ENCODE peak calls at places on chromosomes 1 and 21, in eight cellular contexts. B, V, M, X, P, Y, O and R are unnamed samples.

GRCh38 chr1:118294817-118295486 is 109.9 kb upstream of the SPAG17 start:
- DNase-seq in X (no peak), P (peak; percentile 23), V (no peak), O (peak; percentile 58), Y (peak; percentile 53), B (no peak), M (no peak), R (no peak)

GRCh38 chr1:53583903-53584210 is 124.7 kb downstream of the DMRTB1 start:
- DNase-seq in M (no peak), Y (no peak), V (no peak), P (no peak), B (no peak), X (no peak), O (no peak), R (no peak)

GRCh38 chr1:160375788-160376524 is 9.1 kb downstream of the NHLH1 start:
- DNase-seq in X (no peak), M (no peak), B (no peak), V (no peak), O (no peak), Y (no peak), P (peak; percentile 47), R (no peak)

GRCh38 chr1:160993544-160993943 is 27.4 kb downstream of the F11R start:
- DNase-seq in V (peak; percentile 44), X (no peak), O (no peak), P (peak; percentile 59), B (no peak), Y (no peak), M (no peak), R (no peak)

GRCh38 chr1:156214024-156214748 is 1.4 kb downstream of the PMF1 start:
- DNase-seq in Y (no peak), X (no peak), V (peak; percentile 89), M (no peak), P (peak; percentile 89), O (no peak), B (peak; percentile 83), R (no peak)

GRCh38 chr1:145981299-145981600 is 15.1 kb downstream of the TXNIP start:
- DNase-seq in Y (peak; percentile 47), M (no peak), X (no peak), O (no peak), V (no peak), P (no peak), B (no peak), R (no peak)

GRCh38 chr1:105686874-105687690 is 1369.4 kb upstream of the PRMT6 start:
- DNase-seq in M (no peak), B (no peak), P (no peak), X (no peak), Y (peak; percentile 28), O (no peak), V (no peak), R (no peak)

GRCh38 chr1:160645386-160646063 is 1.3 kb downstream of the SLAMF1 start:
- DNase-seq in X (no peak), M (no peak), O (no peak), P (no peak), V (no peak), B (no peak), Y (no peak), R (no peak)

GRCh38 chr1:4046836-4047461 is 146.9 kb upstream of the C1orf174 start:
- DNase-seq in P (no peak), B (no peak), V (no peak), M (no peak), Y (no peak), X (no peak), O (no peak), R (no peak)

GRCh38 chr21:44263221-44263671 is 1.5 kb upstream of the DNMT3L start:
- DNase-seq in Y (peak; percentile 53), V (no peak), O (no peak), X (no peak), M (no peak), P (no peak), B (no peak), R (no peak)

GRCh38 chr1:62954758-62955157 is 170.8 kb downstream of the ATG4C start:
- DNase-seq in V (no peak), Y (no peak), X (no peak), P (no peak), M (no peak), B (no peak), O (no peak), R (no peak)

GRCh38 chr1:3002349-3003038 is 18.8 kb upstream of the ACTRT2 start:
- DNase-seq in V (no peak), B (no peak), X (no peak), P (no peak), M (no peak), O (no peak), Y (peak; percentile 41), R (no peak)

GRCh38 chr1:116191294-116191693 is 80.1 kb downstream of the MAB21L3 start:
- DNase-seq in Y (no peak), M (no peak), B (no peak), P (no peak), V (no peak), X (no peak), O (no peak), R (no peak)

GRCh38 chr1:236734141-236734765 is 48.0 kb downstream of the ACTN2 start:
- DNase-seq in B (peak; percentile 56), X (no peak), Y (no peak), V (peak; percentile 45), M (no peak), P (peak; percentile 9), O (no peak), R (no peak)

GRCh38 chr1:174352117-174352516 is 95.6 kb upstream of the GPR52 start:
- DNase-seq in V (peak; percentile 53), Y (no peak), O (no peak), P (peak; percentile 49), M (no peak), X (no peak), B (peak; percentile 61), R (no peak)

GRCh38 chr1:236000781-236001180 is 64.1 kb downstream of the NID1 start:
- DNase-seq in P (no peak), O (no peak), V (no peak), B (no peak), X (no peak), M (no peak), Y (no peak), R (no peak)

GRCh38 chr21:42107881-42108553 is 36.9 kb downstream of the UMODL1 start:
- DNase-seq in P (peak; percentile 48), X (no peak), B (peak; percentile 33), M (peak; percentile 80), Y (peak; percentile 63), V (peak; percentile 7), O (peak; percentile 60), R (no peak)

GRCh38 chr1:24418898-24419628 is 3.5 kb downstream of the NIPAL3 start:
- DNase-seq in P (peak; percentile 79), M (no peak), X (no peak), Y (no peak), O (peak; percentile 87), V (peak; percentile 67), B (peak; percentile 85), R (no peak)

GRCh38 chr1:99766378-99766800 is at the start of gene FRRS1:
- DNase-seq in Y (peak; percentile 59), P (peak; percentile 84), O (peak; percentile 77), V (peak; percentile 94), B (peak; percentile 93), M (peak; percentile 38), X (peak; percentile 86), R (peak; percentile 54)

GRCh38 chr21:20570824-20571232 is 427.4 kb upstream of the NCAM2 start:
- DNase-seq in Y (no peak), P (no peak), V (no peak), X (no peak), B (peak; percentile 4), O (no peak), M (no peak), R (no peak)

GRCh38 chr21:46124083-46124925 is 26.4 kb downstream of the COL6A2 start:
- DNase-seq in M (no peak), Y (peak; percentile 37), O (peak; percentile 11), V (no peak), B (no peak), P (no peak), X (no peak), R (no peak)

GRCh38 chr1:80673935-80674597 is 1126.7 kb upstream of the ADGRL2 start:
- DNase-seq in V (peak; percentile 12), Y (no peak), B (no peak), P (no peak), O (no peak), M (no peak), X (no peak), R (no peak)

GRCh38 chr21:45285266-45285931 is 2.3 kb downstream of the POFUT2 start:
- DNase-seq in P (no peak), Y (peak; percentile 27), X (no peak), V (no peak), O (peak; percentile 10), B (no peak), M (no peak), R (no peak)

GRCh38 chr1:23444104-23444533 is 19.6 kb upstream of the TCEA3 start:
- DNase-seq in V (peak; percentile 44), B (no peak), X (peak; percentile 57), P (peak; percentile 66), M (no peak), O (peak; percentile 80), Y (peak; percentile 82), R (no peak)

GRCh38 chr1:156475568-156476500 is 24.7 kb downstream of the MEF2D start:
- DNase-seq in X (no peak), M (no peak), B (no peak), O (peak; percentile 73), V (peak; percentile 50), Y (peak; percentile 98), P (peak; percentile 76), R (no peak)

GRCh38 chr1:3690282-3691065 is 38.2 kb downstream of the TP73 start:
- DNase-seq in Y (no peak), V (peak; percentile 93), M (no peak), X (no peak), P (no peak), O (no peak), B (peak; percentile 77), R (no peak)